ENCODE peak calls at places on chromosomes 12 and 14, in five cellular contexts. One of them, this sample, is unnamed.

GRCh38 chr14:72495668-72496067 is 398.2 kb downstream of the DPF3 start:
- DNase-seq in NB4: no peak
- DNase-seq in suprapubic skin: peak
- DNase-seq in heart left ventricle: no peak
- DNase-seq in Peyer's patch: no peak
- DNase-seq in this sample: no peak

GRCh38 chr14:51430079-51430478 is 190.0 kb downstream of the TMX1 start:
- DNase-seq in suprapubic skin: no peak
- DNase-seq in Peyer's patch: no peak
- DNase-seq in NB4: no peak
- DNase-seq in heart left ventricle: no peak
- DNase-seq in this sample: no peak

GRCh38 chr12:102169922-102170698 is 27.5 kb downstream of the PMCH start:
- DNase-seq in Peyer's patch: no peak
- DNase-seq in suprapubic skin: no peak
- DNase-seq in heart left ventricle: no peak
- DNase-seq in NB4: peak
- DNase-seq in this sample: peak

GRCh38 chr14:74501135-74501614 is 7.6 kb downstream of the ISCA2 start:
- DNase-seq in Peyer's patch: no peak
- DNase-seq in heart left ventricle: peak
- DNase-seq in suprapubic skin: no peak
- DNase-seq in NB4: peak
- DNase-seq in this sample: peak

GRCh38 chr14:73715707-73716106 is 1.5 kb upstream of the PNMA1 start:
- DNase-seq in heart left ventricle: no peak
- DNase-seq in NB4: no peak
- DNase-seq in suprapubic skin: no peak
- DNase-seq in Peyer's patch: no peak
- DNase-seq in this sample: no peak

GRCh38 chr12:78403681-78404080 is 460.9 kb upstream of the SYT1 start:
- DNase-seq in NB4: no peak
- DNase-seq in Peyer's patch: no peak
- DNase-seq in heart left ventricle: no peak
- DNase-seq in suprapubic skin: no peak
- DNase-seq in this sample: no peak

GRCh38 chr12:107912421-107913004 is 138.0 kb downstream of the ASCL4 start:
- DNase-seq in NB4: peak
- DNase-seq in heart left ventricle: no peak
- DNase-seq in suprapubic skin: no peak
- DNase-seq in Peyer's patch: peak
- DNase-seq in this sample: peak

GRCh38 chr14:104359301-104359968 is 220.1 kb upstream of the C14orf180 start:
- DNase-seq in Peyer's patch: no peak
- DNase-seq in suprapubic skin: peak
- DNase-seq in heart left ventricle: no peak
- DNase-seq in NB4: no peak
- DNase-seq in this sample: no peak

GRCh38 chr12:117576053-117576452 is 214.6 kb upstream of the NOS1 start:
- DNase-seq in NB4: no peak
- DNase-seq in heart left ventricle: no peak
- DNase-seq in suprapubic skin: no peak
- DNase-seq in Peyer's patch: no peak
- DNase-seq in this sample: no peak
- TF ChIP-seq POLR2A in NB4: no peak
- TF ChIP-seq POLR2A in heart left ventricle: no peak
- TF ChIP-seq POLR2A in suprapubic skin: no peak
- TF ChIP-seq POLR2A in Peyer's patch: no peak
- TF ChIP-seq POLR2A in this sample: no peak

GRCh38 chr12:63010698-63011097 is 75.7 kb upstream of the PPM1H start:
- DNase-seq in Peyer's patch: no peak
- DNase-seq in heart left ventricle: no peak
- DNase-seq in suprapubic skin: no peak
- DNase-seq in NB4: no peak
- DNase-seq in this sample: no peak
- TF ChIP-seq POLR2A in Peyer's patch: no peak
- TF ChIP-seq POLR2A in heart left ventricle: no peak
- TF ChIP-seq POLR2A in suprapubic skin: no peak
- TF ChIP-seq POLR2A in NB4: no peak
- TF ChIP-seq POLR2A in this sample: no peak

DNA sequence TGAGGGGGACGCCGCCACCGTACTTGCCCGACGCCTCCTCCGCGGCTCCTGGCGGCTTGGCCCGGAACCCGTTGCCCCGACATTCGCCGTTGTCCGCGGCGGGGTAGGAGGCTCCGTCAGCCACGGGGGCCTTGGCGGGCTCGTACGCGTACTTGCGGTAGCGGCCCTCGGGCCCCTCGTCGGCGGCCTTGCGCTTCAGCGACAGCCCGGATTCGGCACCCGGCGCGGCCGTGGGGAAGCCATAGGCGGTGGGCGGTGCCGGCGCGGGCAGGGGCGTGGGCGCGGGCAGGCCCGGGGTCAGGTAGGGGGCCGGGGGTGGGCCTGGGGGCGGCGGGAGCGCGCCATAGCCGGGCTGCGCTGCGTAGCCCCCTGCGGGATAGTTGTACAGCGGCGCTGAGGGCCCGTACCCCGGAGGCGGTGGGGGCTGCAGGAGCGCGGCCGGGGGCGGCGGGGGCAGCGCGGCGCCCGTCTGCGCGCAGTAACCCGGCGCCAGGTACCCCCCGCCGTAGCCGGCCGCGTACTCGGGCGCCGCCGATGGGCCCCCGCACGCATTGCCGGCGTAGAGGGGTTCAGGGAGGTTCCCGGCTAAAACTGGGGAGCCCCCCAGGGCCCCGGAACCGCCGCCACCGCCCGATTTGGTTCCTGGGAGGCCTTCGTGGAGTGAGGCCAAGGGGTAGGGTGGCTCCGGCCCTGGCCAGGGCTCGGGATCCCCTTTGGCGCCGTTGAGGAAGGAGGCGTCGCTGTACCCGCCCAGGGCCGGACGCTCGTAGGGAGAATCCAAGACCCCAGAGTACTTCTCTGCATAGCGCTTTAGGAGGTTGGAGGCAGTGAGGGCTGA is 26.9 kb downstream of the FIGNL2 start:
- DNase-seq in NB4: no peak
- DNase-seq in Peyer's patch: no peak
- DNase-seq in suprapubic skin: no peak
- DNase-seq in heart left ventricle: no peak
- DNase-seq in this sample: no peak
- TF ChIP-seq POLR2A in NB4: no peak
- TF ChIP-seq POLR2A in Peyer's patch: no peak
- TF ChIP-seq POLR2A in suprapubic skin: no peak
- TF ChIP-seq POLR2A in heart left ventricle: no peak
- TF ChIP-seq POLR2A in this sample: no peak

DNA sequence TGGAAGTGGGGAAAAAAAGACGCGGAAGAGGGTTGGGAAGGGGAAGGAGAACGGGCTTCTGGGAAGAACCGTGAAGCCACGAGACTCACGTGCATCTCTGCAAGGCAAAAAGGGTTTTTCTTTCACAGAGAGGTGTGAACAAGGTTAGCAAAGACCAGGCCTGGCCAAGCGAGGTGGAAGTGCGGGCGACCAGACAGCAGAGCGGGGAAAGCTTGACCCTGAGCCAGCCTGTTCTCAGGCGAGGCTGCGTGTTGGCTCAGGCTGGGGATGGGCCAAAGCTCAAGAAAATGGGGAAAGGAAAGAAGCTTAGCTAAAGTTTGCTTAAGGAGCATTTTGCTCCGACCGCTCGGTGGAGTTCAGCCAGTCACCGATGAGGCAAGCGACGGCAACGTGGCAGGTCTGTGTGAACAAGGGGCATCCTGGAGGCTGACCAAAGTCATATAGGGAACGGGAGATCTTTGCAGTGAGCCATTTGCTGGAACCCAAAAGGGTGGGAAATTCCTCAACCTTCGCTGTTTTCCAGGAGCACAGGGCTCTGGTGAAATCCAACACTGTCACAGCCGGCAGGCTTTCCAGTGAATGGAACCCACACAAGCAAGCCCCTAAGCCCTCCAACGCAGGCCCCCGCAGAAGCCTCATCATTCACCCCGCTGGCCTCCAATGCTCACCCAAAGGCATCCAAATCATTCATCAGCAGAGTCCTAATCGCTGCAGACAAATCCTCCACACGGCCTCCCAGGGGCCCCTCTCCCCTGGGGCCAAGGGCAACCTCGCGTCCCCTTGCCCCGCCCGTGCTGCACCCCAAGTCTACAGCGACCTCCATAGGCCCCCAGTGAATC is 793 bp downstream of the ZNF605 start:
- DNase-seq in Peyer's patch: no peak
- DNase-seq in heart left ventricle: peak
- DNase-seq in suprapubic skin: no peak
- DNase-seq in NB4: peak
- DNase-seq in this sample: peak
- TF ChIP-seq POLR2A in Peyer's patch: no peak
- TF ChIP-seq POLR2A in heart left ventricle: no peak
- TF ChIP-seq POLR2A in suprapubic skin: no peak
- TF ChIP-seq POLR2A in NB4: no peak
- TF ChIP-seq POLR2A in this sample: no peak

GRCh38 chr14:100398044-100398443 is 74.9 kb downstream of the SLC25A47 start:
- DNase-seq in suprapubic skin: no peak
- DNase-seq in NB4: no peak
- DNase-seq in Peyer's patch: no peak
- DNase-seq in heart left ventricle: no peak
- DNase-seq in this sample: no peak

GRCh38 chr14:100393906-100394732 is 71.0 kb downstream of the SLC25A47 start:
- DNase-seq in Peyer's patch: no peak
- DNase-seq in suprapubic skin: no peak
- DNase-seq in heart left ventricle: no peak
- DNase-seq in NB4: no peak
- DNase-seq in this sample: no peak

GRCh38 chr14:100399052-100399849 is 76.1 kb downstream of the SLC25A47 start:
- DNase-seq in Peyer's patch: no peak
- DNase-seq in suprapubic skin: no peak
- DNase-seq in heart left ventricle: no peak
- DNase-seq in NB4: no peak
- DNase-seq in this sample: no peak

GRCh38 chr14:100394886-100395672 is 71.9 kb downstream of the SLC25A47 start:
- DNase-seq in Peyer's patch: no peak
- DNase-seq in NB4: no peak
- DNase-seq in suprapubic skin: no peak
- DNase-seq in heart left ventricle: no peak
- DNase-seq in this sample: no peak

DNA sequence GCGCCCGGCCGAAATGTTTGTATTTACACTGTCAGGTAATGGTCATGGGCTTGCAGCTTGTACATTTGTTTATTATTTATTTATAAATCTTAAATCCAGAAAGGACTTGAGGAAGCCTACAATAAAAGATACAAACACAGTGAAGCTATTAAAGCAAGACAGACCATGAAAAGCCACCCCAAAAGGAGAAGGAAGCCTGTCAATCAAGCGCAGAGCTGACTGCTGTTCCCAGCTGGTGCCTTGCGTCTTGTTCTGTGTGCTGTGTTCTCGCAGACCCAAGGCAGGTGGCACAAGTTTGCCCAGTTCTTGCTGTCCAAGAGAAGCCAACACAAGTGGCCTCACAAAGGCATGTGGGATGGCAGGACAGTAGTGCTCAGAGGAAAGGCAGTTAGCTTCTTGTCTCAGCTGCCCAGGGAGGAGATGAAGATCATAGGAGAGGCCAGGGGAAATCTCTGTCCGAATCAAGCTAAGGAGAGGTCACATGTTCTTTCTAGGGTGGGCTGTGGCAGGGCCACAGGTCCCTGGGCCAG is 73.2 kb downstream of the SLC25A47 start:
- DNase-seq in heart left ventricle: no peak
- DNase-seq in NB4: no peak
- DNase-seq in suprapubic skin: no peak
- DNase-seq in Peyer's patch: no peak
- DNase-seq in this sample: no peak
- TF ChIP-seq POLR2A in heart left ventricle: no peak
- TF ChIP-seq POLR2A in NB4: no peak
- TF ChIP-seq POLR2A in suprapubic skin: no peak
- TF ChIP-seq POLR2A in Peyer's patch: no peak
- TF ChIP-seq POLR2A in this sample: no peak

DNA sequence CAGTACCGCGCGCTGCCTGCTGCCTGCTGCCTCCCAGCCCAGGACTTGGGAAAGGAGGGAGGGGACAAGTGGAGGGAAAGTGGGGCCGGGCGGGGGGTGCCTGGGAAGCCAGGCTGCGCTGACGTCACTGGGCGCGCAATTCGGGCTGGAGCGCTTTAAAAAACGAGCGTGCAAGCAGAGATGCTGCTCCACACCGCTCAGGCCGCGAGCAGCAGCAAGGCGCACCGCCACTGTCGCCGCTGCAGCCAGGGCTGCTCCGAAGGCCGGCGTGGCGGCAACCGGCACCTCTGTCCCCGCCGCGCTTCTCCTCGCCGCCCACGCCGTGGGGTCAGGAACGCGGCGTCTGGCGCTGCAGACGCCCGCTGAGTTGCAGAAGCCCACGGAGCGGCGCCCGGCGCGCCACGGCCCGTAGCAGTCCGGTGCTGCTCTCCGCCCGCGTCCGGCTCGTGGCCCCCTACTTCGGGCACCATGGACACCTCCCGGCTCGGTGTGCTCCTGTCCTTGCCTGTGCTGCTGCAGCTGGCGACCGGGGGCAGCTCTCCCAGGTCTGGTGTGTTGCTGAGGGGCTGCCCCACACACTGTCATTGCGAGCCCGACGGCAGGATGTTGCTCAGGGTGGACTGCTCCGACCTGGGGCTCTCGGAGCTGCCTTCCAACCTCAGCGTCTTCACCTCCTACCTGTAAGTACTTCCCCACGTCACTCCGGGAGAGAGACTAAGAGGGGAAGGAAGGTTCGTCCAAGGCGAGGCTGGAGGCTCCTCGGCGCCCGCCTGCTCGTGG is at the start of gene LGR5:
- DNase-seq in NB4: no peak
- DNase-seq in heart left ventricle: no peak
- DNase-seq in suprapubic skin: no peak
- DNase-seq in Peyer's patch: no peak
- DNase-seq in this sample: no peak
- TF ChIP-seq POLR2A in NB4: no peak
- TF ChIP-seq POLR2A in heart left ventricle: no peak
- TF ChIP-seq POLR2A in suprapubic skin: no peak
- TF ChIP-seq POLR2A in Peyer's patch: no peak
- TF ChIP-seq POLR2A in this sample: no peak

DNA sequence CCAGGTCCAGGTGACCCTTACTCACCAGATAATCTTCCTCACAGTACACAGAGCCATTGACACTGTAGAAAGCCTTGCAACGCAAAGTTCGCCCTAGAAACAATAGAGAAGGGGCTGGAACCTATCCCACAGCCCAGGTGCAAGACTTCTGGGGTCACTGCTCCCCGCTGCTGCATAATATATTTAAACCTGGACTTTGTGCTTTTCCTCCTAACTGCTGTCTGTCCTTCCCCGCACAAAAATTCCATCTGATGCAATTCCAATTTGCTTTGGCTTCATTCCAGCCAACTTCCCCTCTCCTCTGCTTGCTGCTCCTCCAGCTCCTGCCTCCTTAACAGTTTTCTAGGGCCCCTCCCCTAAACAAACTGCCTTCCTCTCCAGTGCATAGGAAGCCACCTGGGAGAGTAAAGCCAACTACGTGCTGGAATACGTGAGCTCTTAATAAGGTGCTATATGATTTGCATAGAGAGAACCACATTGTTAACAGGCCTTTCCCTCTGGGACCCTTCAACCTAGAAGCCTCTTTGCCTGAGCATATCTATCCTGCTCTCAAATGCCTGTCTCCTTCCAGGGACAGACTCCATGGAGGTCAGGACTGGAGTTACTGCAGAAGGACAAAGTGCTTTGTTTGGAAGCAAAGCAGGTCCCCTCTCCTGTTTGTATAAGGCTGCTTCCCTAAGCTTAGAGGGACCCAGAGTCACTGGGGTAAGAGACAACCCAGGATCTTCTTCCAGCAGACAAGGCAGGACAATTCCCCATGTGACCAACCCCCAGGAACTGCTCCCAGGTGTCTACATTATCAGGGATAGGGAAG is 5.5 kb downstream of the AJUBA start:
- DNase-seq in heart left ventricle: no peak
- DNase-seq in NB4: no peak
- DNase-seq in suprapubic skin: no peak
- DNase-seq in Peyer's patch: no peak
- DNase-seq in this sample: no peak
- TF ChIP-seq POLR2A in heart left ventricle: no peak
- TF ChIP-seq POLR2A in NB4: no peak
- TF ChIP-seq POLR2A in suprapubic skin: no peak
- TF ChIP-seq POLR2A in Peyer's patch: no peak
- TF ChIP-seq POLR2A in this sample: no peak

This sample was measured in erythroblast.